ENCODE peak calls at places on chromosome 15, in seven cellular contexts. G, T, Z, D, W, E and H are unnamed samples.
A peak's percentile ranks its signal among the peaks of the same experiment; 100 is the strongest.

GRCh38 chr15:62342959-62343358 is 177.9 kb upstream of the C2CD4B start:
- DNase-seq in E (no peak), W (no peak), Z (no peak), G (no peak), T (no peak), D (no peak), H (no peak)

GRCh38 chr15:100893964-100894295 is 14.3 kb downstream of the ALDH1A3 start:
- DNase-seq in T (no peak), G (no peak), E (no peak), W (no peak), D (no peak), Z (no peak), H (no peak)

GRCh38 chr15:89836255-89837133 is 21.8 kb upstream of the ANPEP start:
- DNase-seq in G (no peak), T (no peak), E (no peak), D (no peak), Z (peak; percentile 97), W (no peak), H (no peak)

GRCh38 chr15:34239151-34239761 is 14.4 kb downstream of the EMC4 start:
- DNase-seq in Z (peak; percentile 67), G (no peak), T (no peak), E (peak; percentile 7), D (no peak), W (peak; percentile 33), H (no peak)

GRCh38 chr15:78207110-78207458 is 27.3 kb downstream of the ACSBG1 start:
- DNase-seq in D (no peak), G (no peak), E (no peak), W (no peak), Z (no peak), T (no peak), H (no peak)

GRCh38 chr15:33114484-33114767 is 80.1 kb downstream of the FMN1 start:
- DNase-seq in D (no peak), W (no peak), E (no peak), T (no peak), Z (no peak), G (no peak), H (no peak)

GRCh38 chr15:78618490-78618934 is 2.3 kb downstream of the CHRNA3 start:
- DNase-seq in W (peak; percentile 96), E (peak; percentile 96), Z (peak; percentile 94), T (peak; percentile 79), D (peak; percentile 85), G (peak; percentile 82), H (peak; percentile 82)

GRCh38 chr15:44101944-44102343 is 93.1 kb downstream of the FRMD5 start:
- DNase-seq in G (no peak), W (no peak), Z (peak; percentile 55), D (no peak), E (no peak), T (no peak), H (no peak)

GRCh38 chr15:57580428-57580827 is 11.3 kb upstream of the MYZAP start:
- DNase-seq in Z (no peak), W (no peak), G (no peak), D (no peak), T (no peak), E (no peak), H (no peak)

GRCh38 chr15:75596703-75597345 is 17.7 kb upstream of the PTPN9 start:
- DNase-seq in Z (no peak), E (no peak), G (no peak), T (no peak), W (no peak), D (no peak), H (no peak)

GRCh38 chr15:35107122-35107521 is 22.0 kb upstream of the NANOGP8 start:
- DNase-seq in D (no peak), G (no peak), W (no peak), Z (no peak), T (no peak), E (no peak), H (no peak)

GRCh38 chr15:89034305-89034704 is 54.0 kb upstream of the ABHD2 start:
- DNase-seq in Z (peak; percentile 41), G (no peak), T (no peak), D (no peak), E (no peak), W (no peak), H (no peak)

GRCh38 chr15:65450556-65450955 is 27.8 kb upstream of the IGDCC4 start:
- DNase-seq in T (no peak), Z (no peak), D (no peak), W (no peak), E (no peak), G (no peak), H (no peak)

GRCh38 chr15:29570931-29571727 is 251.1 kb downstream of the TJP1 start:
- DNase-seq in G (no peak), D (no peak), T (no peak), W (no peak), Z (peak; percentile 27), E (peak; percentile 84), H (peak; percentile 48)

GRCh38 chr15:79595995-79596622 is 164.0 kb downstream of the MINAR1 start:
- DNase-seq in W (peak; percentile 77), D (no peak), E (peak; percentile 98), Z (peak; percentile 84), G (no peak), T (no peak), H (peak; percentile 91)

GRCh38 chr15:40044717-40045571 is 6.0 kb upstream of the SRP14 start:
- DNase-seq in E (peak; percentile 88), Z (peak; percentile 85), W (peak; percentile 87), D (peak; percentile 88), T (peak; percentile 93), G (peak; percentile 84), H (peak; percentile 81)

GRCh38 chr15:40042791-40043320 is 3.9 kb upstream of the SRP14 start:
- DNase-seq in D (no peak), E (no peak), T (no peak), G (no peak), W (no peak), Z (no peak), H (no peak)

GRCh38 chr15:40045572-40046217 is 6.7 kb upstream of the SRP14 start:
- DNase-seq in E (no peak), G (no peak), W (peak; percentile 22), Z (no peak), D (no peak), T (no peak), H (peak; percentile 74)

GRCh38 chr15:40046721-40047412 is 7.9 kb upstream of the SRP14 start:
- DNase-seq in D (no peak), W (peak; percentile 24), G (no peak), E (no peak), Z (peak; percentile 62), T (no peak), H (no peak)

DNA sequence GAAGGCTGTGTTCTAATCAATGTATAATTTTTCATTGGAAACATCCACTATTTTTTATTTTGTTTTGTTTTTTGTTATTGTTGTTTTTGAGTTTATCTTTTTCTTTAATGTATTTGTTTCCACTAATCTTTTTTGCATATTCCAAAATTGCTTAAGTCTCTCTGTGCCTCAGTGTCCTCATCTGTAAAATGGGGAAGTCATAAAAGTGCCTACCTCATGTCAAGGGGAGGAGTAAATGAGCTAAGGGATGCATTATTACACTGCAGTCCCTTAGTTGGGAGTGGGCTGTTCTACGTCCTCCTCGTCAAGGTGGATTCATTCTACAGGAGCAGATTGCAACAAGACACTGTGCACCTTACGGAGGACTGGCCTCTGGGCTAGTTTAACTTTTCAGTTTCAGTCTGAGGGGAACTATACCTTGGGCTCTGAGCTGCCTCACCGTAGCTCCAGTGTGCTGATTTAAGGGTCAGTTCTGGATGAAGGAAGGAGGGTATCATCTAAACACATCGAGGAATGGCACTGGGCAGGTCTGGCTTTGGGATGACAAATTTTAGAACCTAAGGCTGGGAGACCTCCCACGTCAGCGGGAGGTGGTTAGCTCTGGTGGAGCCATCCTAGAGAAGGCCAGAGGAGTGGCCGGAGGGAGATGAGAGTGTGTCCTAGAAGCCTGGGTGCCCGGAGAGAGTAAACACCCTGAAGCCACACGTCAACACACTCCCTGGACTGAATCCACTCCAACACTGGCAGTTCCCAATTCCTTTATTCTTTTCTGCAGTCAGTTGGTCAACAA is 5.1 kb upstream of the SRP14 start:
- DNase-seq in T (no peak), G (no peak), W (peak; percentile 22), Z (no peak), D (no peak), E (no peak), H (no peak)
- H3K4me3 ChIP-seq in T (no peak overlapping the region), G (no peak overlapping the region), W (no peak overlapping the region), Z (no peak overlapping the region), D (no peak overlapping the region), E (peak overlapping the region; percentile 48), H (no peak overlapping the region)

DNA sequence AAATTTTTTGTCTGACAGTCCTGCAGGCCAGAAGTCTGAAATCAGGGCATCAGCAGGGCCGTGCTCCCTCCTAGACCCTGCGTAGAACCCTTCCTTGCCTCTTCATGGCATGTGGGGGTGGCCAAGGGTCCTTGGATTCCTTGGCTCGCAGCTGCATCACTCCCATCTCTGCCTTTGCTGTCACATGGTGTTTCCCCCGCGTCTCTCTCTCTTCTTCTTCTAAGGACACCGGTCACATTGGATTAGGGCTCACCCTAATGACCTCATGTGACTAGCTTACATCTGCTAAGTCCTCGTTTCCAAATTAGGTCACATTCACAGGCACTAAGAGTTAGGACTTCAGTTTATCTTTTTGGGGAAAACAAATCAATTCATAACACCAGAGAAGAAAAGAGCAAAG is 12.0 kb downstream of the SLCO3A1 start:
- DNase-seq in W (no peak), E (no peak), T (no peak), G (no peak), Z (no peak), D (no peak), H (no peak)
- H3K4me1 ChIP-seq in W (peaks cover 33% of the 10 kb centered on the region), E (peaks cover 25% of the 10 kb centered on the region), T (peaks cover 73% of the 10 kb centered on the region), G (peaks cover 15% of the 10 kb centered on the region), Z (peaks cover 52% of the 10 kb centered on the region), D (peaks cover 5% of the 10 kb centered on the region), H (peaks cover 6% of the 10 kb centered on the region)

DNA sequence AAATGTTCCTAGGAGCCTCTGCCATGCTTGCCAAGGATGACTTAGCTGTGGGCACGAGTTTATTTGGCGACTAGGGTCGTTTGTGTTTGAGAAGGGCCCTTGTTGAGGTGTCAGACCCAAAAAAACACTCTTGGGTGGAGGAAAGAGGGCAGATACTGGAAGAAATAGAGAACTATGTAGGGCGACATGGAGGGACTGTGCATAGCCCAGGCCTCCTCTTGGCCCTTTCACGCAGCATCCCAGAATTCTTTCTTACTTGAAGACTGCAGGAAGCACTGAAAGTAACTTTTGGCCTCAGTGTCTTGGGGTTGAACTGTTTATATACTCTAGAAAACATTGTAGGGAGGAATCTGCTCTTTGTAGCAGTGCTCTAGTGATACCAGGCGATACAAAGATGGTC is 917 bp downstream of the RTF1 start:
- DNase-seq in E (peak; percentile 32), T (no peak), D (no peak), G (no peak), W (no peak), Z (peak; percentile 14), H (no peak)
- H3K36me3 ChIP-seq in E (no peaks in the 10 kb centered on the region), T (no peaks in the 10 kb centered on the region), D (no peaks in the 10 kb centered on the region), G (no peaks in the 10 kb centered on the region), W (no peaks in the 10 kb centered on the region), Z (no peaks in the 10 kb centered on the region), H (peaks cover 2% of the 10 kb centered on the region)

DNA sequence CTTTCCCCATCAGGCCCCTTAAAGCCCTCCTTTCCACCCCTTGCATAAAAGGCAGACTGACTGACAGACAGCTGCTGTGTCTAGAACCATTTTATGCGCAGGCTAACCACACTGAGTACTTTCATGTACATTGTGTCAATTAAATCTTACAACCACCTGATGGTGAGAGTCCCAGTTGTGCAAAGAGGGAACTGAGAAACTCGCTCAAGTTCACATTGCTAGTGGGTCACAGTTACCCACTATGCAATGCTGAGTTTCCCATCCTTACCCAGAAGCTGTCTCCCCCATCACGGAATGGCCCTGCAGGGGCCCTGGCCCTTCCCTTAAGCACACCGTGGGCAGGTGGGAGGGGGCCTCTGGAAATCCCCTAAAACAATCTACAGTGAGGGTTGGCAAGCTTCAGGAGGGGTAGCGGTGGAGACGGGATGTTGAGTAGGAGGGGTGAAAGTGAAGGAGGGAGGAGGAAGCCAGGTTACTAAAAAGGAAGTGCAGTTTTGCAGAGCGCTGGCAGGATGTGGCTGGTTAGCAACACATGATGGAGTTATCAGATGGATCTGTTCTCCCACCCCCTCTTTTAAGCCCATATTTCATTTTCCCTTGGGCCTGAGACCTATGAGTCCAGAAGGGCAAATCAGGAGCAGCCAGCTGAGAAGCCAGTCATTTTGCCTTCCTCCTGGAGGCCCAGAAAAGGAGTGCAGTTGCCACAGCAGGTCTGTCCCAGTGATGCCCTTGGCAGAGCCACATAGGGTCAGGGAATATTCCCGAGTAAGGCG is 30.0 kb downstream of the STARD5 start:
- DNase-seq in D (no peak), G (no peak), W (no peak), Z (no peak), T (no peak), E (no peak), H (no peak)
- H3K4me3 ChIP-seq in D (no peak overlapping the region), G (no peak overlapping the region), W (no peak overlapping the region), Z (no peak overlapping the region), T (peak overlapping the region; percentile 11), E (no peak overlapping the region), H (no peak overlapping the region)